ENCODE peak calls at places on chromosomes 5 and 9, in four cellular contexts. One of them, this sample, is unnamed.

GRCh38 chr5:147782053-147783028 is at the start of gene JAKMIP2:
- DNase-seq in K562: peak
- DNase-seq in IMR-90: peak
- DNase-seq in GM12878: peak
- DNase-seq in this sample: peak

GRCh38 chr9:101587644-101588043 is 7.1 kb downstream of the PPP3R2 start:
- DNase-seq in K562: no peak
- DNase-seq in IMR-90: peak
- DNase-seq in GM12878: no peak
- DNase-seq in this sample: no peak

GRCh38 chr5:153782589-153783238 is 256.0 kb downstream of the FAM114A2 start:
- DNase-seq in K562: no peak
- DNase-seq in IMR-90: peak
- DNase-seq in GM12878: no peak
- DNase-seq in this sample: no peak

GRCh38 chr9:135665795-135666189 is 2.7 kb downstream of the LCN9 start:
- DNase-seq in K562: no peak
- DNase-seq in IMR-90: no peak
- DNase-seq in GM12878: no peak
- DNase-seq in this sample: no peak

GRCh38 chr9:70081120-70081495 is 37.5 kb downstream of the MAMDC2 start:
- DNase-seq in K562: no peak
- DNase-seq in IMR-90: peak
- DNase-seq in GM12878: no peak
- DNase-seq in this sample: no peak

GRCh38 chr5:132493241-132493640 is 2.7 kb upstream of the IRF1 start:
- DNase-seq in K562: no peak
- DNase-seq in IMR-90: no peak
- DNase-seq in GM12878: no peak
- DNase-seq in this sample: no peak

GRCh38 chr5:144812770-144813169 is 642.1 kb downstream of the KCTD16 start:
- DNase-seq in K562: no peak
- DNase-seq in IMR-90: peak
- DNase-seq in GM12878: no peak
- DNase-seq in this sample: no peak

GRCh38 chr9:79360387-79361347 is 211.1 kb upstream of the TLE4 start:
- DNase-seq in K562: no peak
- DNase-seq in IMR-90: peak
- DNase-seq in GM12878: no peak
- DNase-seq in this sample: no peak

GRCh38 chr5:135559342-135559741 is 19.4 kb downstream of the CXCL14 start:
- DNase-seq in K562: peak
- DNase-seq in IMR-90: peak
- DNase-seq in GM12878: no peak
- DNase-seq in this sample: peak

GRCh38 chr5:55173696-55174101 is 722 bp upstream of the CDC20B start:
- DNase-seq in K562: peak
- DNase-seq in IMR-90: no peak
- DNase-seq in GM12878: no peak
- DNase-seq in this sample: no peak

GRCh38 chr5:15002791-15003190 is 131.2 kb upstream of the ANKH start:
- DNase-seq in K562: no peak
- DNase-seq in IMR-90: no peak
- DNase-seq in GM12878: no peak
- DNase-seq in this sample: no peak

GRCh38 chr9:134390537-134390936 is 64.3 kb downstream of the RXRA start:
- DNase-seq in K562: no peak
- DNase-seq in IMR-90: no peak
- DNase-seq in GM12878: no peak
- DNase-seq in this sample: no peak

GRCh38 chr9:106859957-106860715 is 2.8 kb upstream of the ZNF462 start:
- DNase-seq in K562: no peak
- DNase-seq in IMR-90: no peak
- DNase-seq in GM12878: no peak
- DNase-seq in this sample: peak

GRCh38 chr9:131203438-131204219 is 72.7 kb downstream of the FAM78A start:
- DNase-seq in K562: peak
- DNase-seq in IMR-90: no peak
- DNase-seq in GM12878: no peak
- DNase-seq in this sample: no peak

GRCh38 chr5:75034137-75034739 is 18.1 kb downstream of the GCNT4 start:
- DNase-seq in K562: no peak
- DNase-seq in IMR-90: no peak
- DNase-seq in GM12878: no peak
- DNase-seq in this sample: no peak

GRCh38 chr5:44952376-44952775 is 143.6 kb downstream of the MRPS30 start:
- DNase-seq in K562: peak
- DNase-seq in IMR-90: peak
- DNase-seq in GM12878: peak
- DNase-seq in this sample: peak

GRCh38 chr9:112505083-112505482 is 18.5 kb downstream of the KIAA1958 start:
- DNase-seq in K562: no peak
- DNase-seq in IMR-90: no peak
- DNase-seq in GM12878: no peak
- DNase-seq in this sample: no peak

GRCh38 chr9:10612649-10613398 is at the start of gene PTPRD:
- DNase-seq in K562: peak
- DNase-seq in IMR-90: peak
- DNase-seq in GM12878: no peak
- DNase-seq in this sample: peak

GRCh38 chr5:62494772-62495171 is 82.2 kb downstream of the IPO11 start:
- DNase-seq in K562: no peak
- DNase-seq in IMR-90: no peak
- DNase-seq in GM12878: no peak
- DNase-seq in this sample: no peak

GRCh38 chr5:96322865-96323264 is 110.2 kb downstream of the PCSK1 start:
- DNase-seq in K562: no peak
- DNase-seq in IMR-90: no peak
- DNase-seq in GM12878: no peak
- DNase-seq in this sample: no peak

GRCh38 chr9:82334286-82334685 is 345.7 kb downstream of the SPATA31D1 start:
- DNase-seq in K562: no peak
- DNase-seq in IMR-90: peak
- DNase-seq in GM12878: no peak
- DNase-seq in this sample: no peak

GRCh38 chr5:168908207-168908606 is 329.0 kb upstream of the PANK3 start:
- DNase-seq in K562: no peak
- DNase-seq in IMR-90: no peak
- DNase-seq in GM12878: no peak
- DNase-seq in this sample: peak

GRCh38 chr9:18566125-18566524 is 92.2 kb downstream of the ADAMTSL1 start:
- DNase-seq in K562: no peak
- DNase-seq in IMR-90: peak
- DNase-seq in GM12878: no peak
- DNase-seq in this sample: peak

GRCh38 chr9:37921168-37921510 is 17.2 kb upstream of the SLC25A51 start:
- DNase-seq in K562: no peak
- DNase-seq in IMR-90: no peak
- DNase-seq in GM12878: no peak
- DNase-seq in this sample: no peak

GRCh38 chr5:69007726-69008368 is 86.0 kb upstream of the SLC30A5 start:
- DNase-seq in K562: peak
- DNase-seq in IMR-90: peak
- DNase-seq in GM12878: peak
- DNase-seq in this sample: peak

GRCh38 chr5:53199882-53200281 is 90.3 kb upstream of the MOCS2 start:
- DNase-seq in K562: no peak
- DNase-seq in IMR-90: no peak
- DNase-seq in GM12878: no peak
- DNase-seq in this sample: no peak

GRCh38 chr5:53820119-53820801 is 259.8 kb downstream of the NDUFS4 start:
- DNase-seq in K562: no peak
- DNase-seq in IMR-90: no peak
- DNase-seq in GM12878: peak
- DNase-seq in this sample: no peak

GRCh38 chr5:143871672-143872071 is 59.7 kb downstream of the HMHB1 start:
- DNase-seq in K562: no peak
- DNase-seq in IMR-90: no peak
- DNase-seq in GM12878: no peak
- DNase-seq in this sample: no peak

GRCh38 chr5:139141841-139142240 is 56.3 kb downstream of the SIL1 start:
- DNase-seq in K562: no peak
- DNase-seq in IMR-90: peak
- DNase-seq in GM12878: no peak
- DNase-seq in this sample: no peak

GRCh38 chr9:97470076-97470475 is 31.4 kb upstream of the TMOD1 start:
- DNase-seq in K562: peak
- DNase-seq in IMR-90: no peak
- DNase-seq in GM12878: no peak
- DNase-seq in this sample: no peak

GRCh38 chr9:130286072-130286770 is 20.7 kb downstream of the HMCN2 start:
- DNase-seq in K562: no peak
- DNase-seq in IMR-90: no peak
- DNase-seq in GM12878: no peak
- DNase-seq in this sample: no peak

GRCh38 chr5:132478498-132478855 is 12.1 kb downstream of the IRF1 start:
- DNase-seq in K562: peak
- DNase-seq in IMR-90: no peak
- DNase-seq in GM12878: no peak
- DNase-seq in this sample: no peak

GRCh38 chr5:83718195-83718825 is 2.3 kb downstream of the HAPLN1 start:
- DNase-seq in K562: peak
- DNase-seq in IMR-90: peak
- DNase-seq in GM12878: no peak
- DNase-seq in this sample: peak

GRCh38 chr9:109251080-109251775 is 69.6 kb downstream of the EPB41L4B start:
- DNase-seq in K562: peak
- DNase-seq in IMR-90: peak
- DNase-seq in GM12878: no peak
- DNase-seq in this sample: peak
- TF ChIP-seq RCOR1 in K562: no peak
- TF ChIP-seq RCOR1 in IMR-90: no peak
- TF ChIP-seq RCOR1 in GM12878: no peak
- TF ChIP-seq RCOR1 in this sample: no peak

GRCh38 chr9:33117306-33117705 is 40.8 kb upstream of the SMU1 start:
- DNase-seq in K562: no peak
- DNase-seq in IMR-90: no peak
- DNase-seq in GM12878: no peak
- DNase-seq in this sample: no peak
- TF ChIP-seq RCOR1 in K562: no peak
- TF ChIP-seq RCOR1 in IMR-90: no peak
- TF ChIP-seq RCOR1 in GM12878: no peak
- TF ChIP-seq RCOR1 in this sample: no peak

DNA sequence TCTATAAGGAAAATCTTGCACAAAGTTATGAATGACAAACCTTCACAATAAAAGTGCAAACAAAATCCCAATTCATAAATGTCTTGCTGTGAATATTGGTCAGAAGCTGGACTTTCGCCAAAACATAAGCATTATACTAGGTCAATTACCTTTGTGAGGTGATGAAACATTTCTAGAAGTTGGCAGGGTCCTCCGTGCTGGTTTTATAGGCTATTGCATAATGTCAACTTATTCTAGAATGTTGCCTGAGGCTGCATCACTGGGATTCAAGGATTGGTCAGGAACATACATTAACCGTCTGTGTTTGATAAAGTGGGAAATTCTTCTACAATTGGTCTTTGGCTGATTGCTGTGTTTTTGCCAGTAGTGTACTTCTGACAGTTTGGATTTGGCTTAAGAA is 49.8 kb upstream of the PALM2AKAP2 start:
- DNase-seq in K562: no peak
- DNase-seq in IMR-90: no peak
- DNase-seq in GM12878: no peak
- DNase-seq in this sample: no peak
- TF ChIP-seq RCOR1 in K562: no peak
- TF ChIP-seq RCOR1 in IMR-90: no peak
- TF ChIP-seq RCOR1 in GM12878: no peak
- TF ChIP-seq RCOR1 in this sample: no peak

GRCh38 chr5:175235251-175235963 is 208.6 kb downstream of the DRD1 start:
- DNase-seq in K562: no peak
- DNase-seq in IMR-90: peak
- DNase-seq in GM12878: no peak
- DNase-seq in this sample: no peak
- TF ChIP-seq RCOR1 in K562: no peak
- TF ChIP-seq RCOR1 in IMR-90: no peak
- TF ChIP-seq RCOR1 in GM12878: no peak
- TF ChIP-seq RCOR1 in this sample: no peak